ENCODE peak calls at places on chromosomes 5 and 9, in nine cellular contexts. M is activated CD4-positive, CD25-positive, alpha-beta regulatory T cell treated with anti-CD3 and anti-CD28 coated beads, Interleukin-2, amount 50 U/mL, for 24 hours; U is left lobe of liver; A is activated CD8-positive, alpha-beta T cell treated with anti-CD3 and anti-CD28 coated beads for 36 hours; D is activated T-cell treated with anti-CD3 and anti-CD28 coated beads, Interleukin-2, amount 50 U/mL, for 72 hours; O is activated naive CD8-positive, alpha-beta T cell treated with anti-CD3 and anti-CD28 coated beads, Interleukin-2, amount 50 U/mL, for 24 hours; G is heart left ventricle; J is naive thymus-derived CD4-positive, alpha-beta T cell; N is upper lobe of left lung. S is an unnamed sample.

GRCh38 chr9:78365979-78366697 is 69.2 kb downstream of the PSAT1 start:
- ATAC-seq in M (no peak), U (peak; percentile 61), A (no peak), D (no peak), O (no peak), G (no peak), J (no peak), N (no peak), S (no peak)

GRCh38 chr9:4038182-4038723 is 261.6 kb downstream of the GLIS3 start:
- ATAC-seq in M (no peak), U (no peak), A (no peak), D (no peak), O (no peak), G (peak; percentile 67), J (no peak), N (no peak), S (peak; percentile 28)

GRCh38 chr9:129910628-129911567 is 75.6 kb downstream of the USP20 start:
- ATAC-seq in M (peak; percentile 79), U (peak; percentile 13), A (peak; percentile 68), D (peak; percentile 39), O (peak; percentile 89), G (peak; percentile 41), J (peak; percentile 77), N (peak; percentile 66), S (peak; percentile 72)

GRCh38 chr9:94056442-94056974 is 27.8 kb upstream of the PTPDC1 start:
- ATAC-seq in M (peak; percentile 30), U (peak; percentile 22), A (no peak), D (no peak), O (no peak), G (peak; percentile 90), J (no peak), N (peak; percentile 82), S (peak; percentile 81)

GRCh38 chr9:113387560-113388230 is 10.9 kb upstream of the HDHD3 start:
- ATAC-seq in M (no peak), U (peak; percentile 69), A (no peak), D (no peak), O (no peak), G (no peak), J (no peak), N (no peak), S (no peak)

GRCh38 chr5:142006363-142007236 is 6.2 kb downstream of the GNPDA1 start:
- ATAC-seq in M (peak; percentile 96), U (no peak), A (peak; percentile 86), D (peak; percentile 92), O (peak; percentile 91), G (no peak), J (peak; percentile 82), N (peak; percentile 42), S (peak; percentile 34)

GRCh38 chr9:99249619-99250018 is 27.5 kb downstream of the SEC61B start:
- ATAC-seq in M (no peak), U (no peak), A (peak; percentile 53), D (peak; percentile 47), O (peak; percentile 67), G (no peak), J (no peak), N (no peak), S (no peak)

GRCh38 chr9:135552698-135553161 is 6.8 kb downstream of the OBP2A start:
- ATAC-seq in M (no peak), U (no peak), A (no peak), D (no peak), O (no peak), G (no peak), J (no peak), N (no peak), S (no peak)

GRCh38 chr9:126207256-126207655 is 119.4 kb upstream of the MVB12B start:
- ATAC-seq in M (no peak), U (peak; percentile 56), A (no peak), D (no peak), O (no peak), G (peak; percentile 76), J (no peak), N (peak; percentile 11), S (no peak)

GRCh38 chr9:121538221-121538620 is 38.6 kb upstream of the GGTA1 start:
- ATAC-seq in M (no peak), U (peak; percentile 75), A (no peak), D (no peak), O (no peak), G (peak; percentile 56), J (no peak), N (no peak), S (no peak)

GRCh38 chr5:68793074-68793473 is 300.7 kb upstream of the SLC30A5 start:
- ATAC-seq in M (no peak), U (peak; percentile 53), A (no peak), D (no peak), O (no peak), G (no peak), J (no peak), N (no peak), S (no peak)

GRCh38 chr9:110156902-110157301 is 51.1 kb downstream of the C9orf152 start:
- ATAC-seq in M (peak; percentile 52), U (peak; percentile 37), A (peak; percentile 80), D (peak; percentile 71), O (peak; percentile 67), G (peak; percentile 23), J (peak; percentile 90), N (peak; percentile 63), S (peak; percentile 50)

GRCh38 chr9:98833090-98833956 is 25.9 kb downstream of the GALNT12 start:
- ATAC-seq in M (no peak), U (no peak), A (no peak), D (no peak), O (no peak), G (peak; percentile 71), J (no peak), N (peak; percentile 66), S (no peak)

GRCh38 chr5:27217160-27217956 is 179.0 kb upstream of the CDH9 start:
- ATAC-seq in M (no peak), U (no peak), A (no peak), D (no peak), O (no peak), G (no peak), J (no peak), N (peak; percentile 40), S (no peak)

GRCh38 chr5:91556-92263 is at the start of gene PLEKHG4B:
- ATAC-seq in M (no peak), U (peak; percentile 26), A (peak; percentile 45), D (no peak), O (peak; percentile 16), G (no peak), J (peak; percentile 37), N (no peak), S (peak; percentile 16)

GRCh38 chr9:76426807-76427419 is 32.1 kb upstream of the GCNT1 start:
- ATAC-seq in M (peak; percentile 10), U (no peak), A (no peak), D (peak; percentile 49), O (no peak), G (no peak), J (no peak), N (no peak), S (no peak)

GRCh38 chr5:56085205-56085604 is 90.4 kb upstream of the IL6ST start:
- ATAC-seq in M (no peak), U (no peak), A (no peak), D (no peak), O (no peak), G (no peak), J (no peak), N (no peak), S (no peak)

GRCh38 chr5:87138091-87138819 is 129.4 kb upstream of the RASA1 start:
- ATAC-seq in M (no peak), U (no peak), A (no peak), D (no peak), O (no peak), G (peak; percentile 76), J (no peak), N (no peak), S (peak; percentile 36)

GRCh38 chr9:115494958-115495690 is 377.2 kb upstream of the TNC start:
- ATAC-seq in M (no peak), U (peak; percentile 93), A (no peak), D (no peak), O (no peak), G (no peak), J (no peak), N (no peak), S (no peak)

GRCh38 chr5:53009816-53010215 is 20.7 kb downstream of the ITGA2 start:
- ATAC-seq in M (no peak), U (no peak), A (peak; percentile 12), D (peak; percentile 26), O (peak; percentile 30), G (no peak), J (no peak), N (no peak), S (no peak)

GRCh38 chr5:126359884-126360283 is 63.3 kb upstream of the GRAMD2B start:
- ATAC-seq in M (no peak), U (no peak), A (no peak), D (no peak), O (no peak), G (no peak), J (no peak), N (no peak), S (no peak)

GRCh38 chr5:11815481-11815880 is 88.8 kb downstream of the CTNND2 start:
- ATAC-seq in M (no peak), U (no peak), A (no peak), D (no peak), O (no peak), G (no peak), J (no peak), N (no peak), S (no peak)

GRCh38 chr9:131382850-131383729 is 10.8 kb upstream of the PRRC2B start:
- ATAC-seq in M (no peak), U (peak; percentile 96), A (no peak), D (no peak), O (no peak), G (peak; percentile 96), J (no peak), N (peak; percentile 88), S (peak; percentile 97)

GRCh38 chr9:95552241-95552640 is 35.5 kb upstream of the PTCH1 start:
- ATAC-seq in M (no peak), U (no peak), A (no peak), D (no peak), O (no peak), G (no peak), J (no peak), N (no peak), S (no peak)

GRCh38 chr5:141664733-141665461 is 13.7 kb upstream of the FCHSD1 start:
- ATAC-seq in M (peak; percentile 87), U (peak; percentile 86), A (peak; percentile 95), D (peak; percentile 90), O (peak; percentile 89), G (peak; percentile 79), J (peak; percentile 94), N (peak; percentile 87), S (peak; percentile 76)

GRCh38 chr9:124280176-124280691 is 22.5 kb downstream of the NEK6 start:
- ATAC-seq in M (no peak), U (peak; percentile 36), A (no peak), D (no peak), O (no peak), G (peak; percentile 41), J (no peak), N (peak; percentile 73), S (peak; percentile 64)

GRCh38 chr5:120007619-120008018 is 378.3 kb downstream of the FAM170A start:
- ATAC-seq in M (no peak), U (no peak), A (no peak), D (no peak), O (no peak), G (no peak), J (no peak), N (no peak), S (no peak)

GRCh38 chr5:148491015-148491792 is 107.4 kb downstream of the FBXO38 start:
- ATAC-seq in M (no peak), U (peak; percentile 15), A (no peak), D (no peak), O (no peak), G (peak; percentile 95), J (peak; percentile 49), N (no peak), S (no peak)

GRCh38 chr5:134111741-134112647 is 2.5 kb upstream of the TCF7 start:
- ATAC-seq in M (peak; percentile 86), U (no peak), A (peak; percentile 62), D (peak; percentile 81), O (peak; percentile 76), G (no peak), J (peak; percentile 20), N (no peak), S (no peak)

GRCh38 chr5:141149812-141150211 is at the start of gene PCDHB6:
- ATAC-seq in M (no peak), U (no peak), A (no peak), D (no peak), O (no peak), G (no peak), J (no peak), N (no peak), S (no peak)

GRCh38 chr5:172838151-172838875 is 4.3 kb downstream of the ERGIC1 start:
- ATAC-seq in M (no peak), U (no peak), A (no peak), D (no peak), O (no peak), G (no peak), J (no peak), N (no peak), S (no peak)